ENCODE peak calls at places on chromosomes 11 and 22, in seven cellular contexts. G, S, N, O, H, I and J are unnamed samples.

GRCh38 chr11:102900346-102900745 is 25.6 kb upstream of the MMP12 start:
- DNase-seq in G (no peak), S (peak), N (no peak), O (no peak), H (no peak), I (no peak), J (no peak)

GRCh38 chr22:37240941-37241320 is 3.1 kb downstream of the RAC2 start:
- DNase-seq in G (no peak), S (no peak), N (no peak), O (no peak), H (no peak), I (no peak), J (no peak)

GRCh38 chr11:132134322-132134721 is 763.9 kb downstream of the NTM start:
- DNase-seq in G (no peak), S (no peak), N (no peak), O (no peak), H (peak), I (no peak), J (no peak)

GRCh38 chr11:47384498-47384897 is 6.2 kb upstream of the SPI1 start:
- DNase-seq in G (no peak), S (no peak), N (no peak), O (no peak), H (no peak), I (no peak), J (no peak)

GRCh38 chr11:59551651-59552521 is 40.5 kb downstream of the OR4D9 start:
- DNase-seq in G (peak), S (no peak), N (peak), O (peak), H (peak), I (no peak), J (peak)

GRCh38 chr22:32329202-32329645 is 28.4 kb upstream of the RFPL3 start:
- DNase-seq in G (no peak), S (no peak), N (no peak), O (no peak), H (no peak), I (no peak), J (no peak)

GRCh38 chr11:68962527-68963250 is 18.1 kb downstream of the MRGPRD start:
- DNase-seq in G (peak), S (no peak), N (peak), O (no peak), H (no peak), I (no peak), J (no peak)

GRCh38 chr11:64353101-64353738 is 5.7 kb upstream of the RPS6KA4 start:
- DNase-seq in G (no peak), S (no peak), N (no peak), O (no peak), H (no peak), I (peak), J (peak)

GRCh38 chr11:131624526-131624925 is 254.1 kb downstream of the NTM start:
- DNase-seq in G (no peak), S (no peak), N (no peak), O (no peak), H (peak), I (no peak), J (peak)

GRCh38 chr11:131042711-131043110 is 126.4 kb upstream of the SNX19 start:
- DNase-seq in G (no peak), S (no peak), N (no peak), O (peak), H (no peak), I (no peak), J (no peak)

GRCh38 chr11:119222308-119222707 is 16.2 kb downstream of the CBL start:
- DNase-seq in G (no peak), S (no peak), N (no peak), O (peak), H (peak), I (peak), J (peak)

GRCh38 chr11:1297011-1297575 is 12.3 kb downstream of the TOLLIP start:
- DNase-seq in G (no peak), S (no peak), N (no peak), O (no peak), H (no peak), I (no peak), J (no peak)

GRCh38 chr22:41285441-41285819 is 557 bp downstream of the RANGAP1 start:
- DNase-seq in G (peak), S (peak), N (peak), O (peak), H (peak), I (peak), J (peak)

GRCh38 chr22:32622004-32622761 is 147.6 kb downstream of the FBXO7 start:
- DNase-seq in G (no peak), S (no peak), N (no peak), O (peak), H (peak), I (no peak), J (peak)

GRCh38 chr11:74577624-74578396 is 14.6 kb upstream of the POLD3 start:
- DNase-seq in G (no peak), S (no peak), N (no peak), O (peak), H (no peak), I (no peak), J (no peak)

GRCh38 chr11:123628936-123629683 is 25.3 kb downstream of the SCN3B start:
- DNase-seq in G (peak), S (no peak), N (no peak), O (peak), H (peak), I (no peak), J (peak)

GRCh38 chr11:126024143-126024542 is 38.5 kb downstream of the CDON start:
- DNase-seq in G (no peak), S (no peak), N (no peak), O (no peak), H (no peak), I (no peak), J (no peak)

GRCh38 chr11:76838422-76839068 is 22.2 kb upstream of the ACER3 start:
- DNase-seq in G (no peak), S (no peak), N (no peak), O (peak), H (peak), I (no peak), J (no peak)

GRCh38 chr22:44664149-44664548 is 37.9 kb upstream of the PRR5 start:
- DNase-seq in G (peak), S (no peak), N (peak), O (peak), H (no peak), I (no peak), J (peak)

GRCh38 chr22:22884010-22884887 is 3.4 kb upstream of the IGLL5 start:
- DNase-seq in G (peak), S (peak), N (peak), O (peak), H (peak), I (peak), J (peak)

GRCh38 chr11:94767701-94768601 is at the start of gene AMOTL1:
- DNase-seq in G (peak), S (no peak), N (no peak), O (peak), H (peak), I (peak), J (peak)

GRCh38 chr11:93845181-93846092 is 5.0 kb downstream of the VSTM5 start:
- DNase-seq in G (no peak), S (no peak), N (no peak), O (no peak), H (peak), I (no peak), J (no peak)

GRCh38 chr11:66974724-66975402 is at the start of gene C11orf86:
- DNase-seq in G (no peak), S (no peak), N (no peak), O (peak), H (no peak), I (no peak), J (no peak)

GRCh38 chr11:95144313-95145235 is 54.9 kb downstream of the ENDOD1 start:
- DNase-seq in G (peak), S (no peak), N (peak), O (no peak), H (peak), I (no peak), J (no peak)

GRCh38 chr11:62542750-62543567 is 3.6 kb downstream of the AHNAK start:
- DNase-seq in G (peak), S (no peak), N (peak), O (peak), H (peak), I (no peak), J (peak)

GRCh38 chr11:74641905-74642304 is 49.5 kb downstream of the POLD3 start:
- DNase-seq in G (no peak), S (no peak), N (no peak), O (no peak), H (no peak), I (no peak), J (no peak)

GRCh38 chr11:68855205-68855978 is 13.7 kb upstream of the CPT1A start:
- DNase-seq in G (no peak), S (no peak), N (no peak), O (peak), H (peak), I (no peak), J (no peak)

GRCh38 chr11:44484211-44484610 is 81.3 kb upstream of the CD82 start:
- DNase-seq in G (no peak), S (no peak), N (peak), O (peak), H (peak), I (no peak), J (peak)

GRCh38 chr22:46800102-46800857 is 37.8 kb downstream of the TBC1D22A start:
- DNase-seq in G (no peak), S (no peak), N (no peak), O (no peak), H (no peak), I (no peak), J (no peak)

GRCh38 chr11:102798012-102798746 is at the start of gene MMP1:
- DNase-seq in G (no peak), S (no peak), N (no peak), O (no peak), H (peak), I (no peak), J (no peak)

GRCh38 chr11:11265994-11266606 is 87.0 kb downstream of the CSNK2A3 start:
- DNase-seq in G (peak), S (no peak), N (peak), O (peak), H (peak), I (peak), J (peak)

GRCh38 chr11:80122211-80122610 is 681.4 kb upstream of the TENM4 start:
- DNase-seq in G (no peak), S (no peak), N (no peak), O (no peak), H (no peak), I (peak), J (peak)